ENCODE peak calls at places on chromosomes 5 and 9, in five cellular contexts. One of them, this sample, is unnamed.

GRCh38 chr9:16278420-16278999 is 592.0 kb downstream of the BNC2 start:
- DNase-seq in heart left ventricle: no peak
- DNase-seq in AG10803: peak; percentile 41
- DNase-seq in CD8-positive, alpha-beta T cell: no peak
- DNase-seq in psoas muscle: no peak
- DNase-seq in this sample: no peak

GRCh38 chr5:137703565-137703964 is 32.3 kb downstream of the KLHL3 start:
- DNase-seq in heart left ventricle: no peak
- DNase-seq in AG10803: no peak
- DNase-seq in CD8-positive, alpha-beta T cell: no peak
- DNase-seq in psoas muscle: no peak
- DNase-seq in this sample: no peak

GRCh38 chr9:104743377-104743985 is 4.0 kb upstream of the NIPSNAP3A start:
- DNase-seq in heart left ventricle: no peak
- DNase-seq in AG10803: peak; percentile 71
- DNase-seq in CD8-positive, alpha-beta T cell: no peak
- DNase-seq in psoas muscle: no peak
- DNase-seq in this sample: no peak

GRCh38 chr9:81070689-81071088 is 618.7 kb downstream of the TLE1 start:
- DNase-seq in heart left ventricle: no peak
- DNase-seq in AG10803: no peak
- DNase-seq in CD8-positive, alpha-beta T cell: no peak
- DNase-seq in psoas muscle: no peak
- DNase-seq in this sample: no peak

GRCh38 chr5:171437286-171437821 is 17.9 kb downstream of the FGF18 start:
- DNase-seq in heart left ventricle: peak; percentile 54
- DNase-seq in AG10803: no peak
- DNase-seq in CD8-positive, alpha-beta T cell: no peak
- DNase-seq in psoas muscle: peak; percentile 55
- DNase-seq in this sample: no peak

GRCh38 chr9:6106576-6107339 is 91.3 kb upstream of the RANBP6 start:
- DNase-seq in heart left ventricle: no peak
- DNase-seq in AG10803: peak; percentile 79
- DNase-seq in CD8-positive, alpha-beta T cell: no peak
- DNase-seq in psoas muscle: no peak
- DNase-seq in this sample: no peak

GRCh38 chr9:16267336-16268036 is 603.0 kb downstream of the BNC2 start:
- DNase-seq in heart left ventricle: no peak
- DNase-seq in AG10803: peak; percentile 29
- DNase-seq in CD8-positive, alpha-beta T cell: no peak
- DNase-seq in psoas muscle: no peak
- DNase-seq in this sample: no peak

GRCh38 chr5:32613050-32613672 is 27.8 kb downstream of the SUB1 start:
- DNase-seq in heart left ventricle: peak; percentile 81
- DNase-seq in AG10803: peak; percentile 73
- DNase-seq in CD8-positive, alpha-beta T cell: peak; percentile 76
- DNase-seq in psoas muscle: peak; percentile 86
- DNase-seq in this sample: peak; percentile 82

GRCh38 chr5:94544031-94544650 is 74.3 kb downstream of the KIAA0825 start:
- DNase-seq in heart left ventricle: no peak
- DNase-seq in AG10803: peak; percentile 24
- DNase-seq in CD8-positive, alpha-beta T cell: no peak
- DNase-seq in psoas muscle: no peak
- DNase-seq in this sample: no peak

GRCh38 chr9:114953917-114954316 is 23.5 kb upstream of the TNFSF8 start:
- DNase-seq in heart left ventricle: no peak
- DNase-seq in AG10803: peak; percentile 92
- DNase-seq in CD8-positive, alpha-beta T cell: no peak
- DNase-seq in psoas muscle: no peak
- DNase-seq in this sample: no peak

GRCh38 chr9:126275386-126276001 is 51.1 kb upstream of the MVB12B start:
- DNase-seq in heart left ventricle: no peak
- DNase-seq in AG10803: no peak
- DNase-seq in CD8-positive, alpha-beta T cell: no peak
- DNase-seq in psoas muscle: no peak
- DNase-seq in this sample: no peak

GRCh38 chr5:102545175-102545574 is 46.4 kb upstream of the SLCO6A1 start:
- DNase-seq in heart left ventricle: no peak
- DNase-seq in AG10803: no peak
- DNase-seq in CD8-positive, alpha-beta T cell: no peak
- DNase-seq in psoas muscle: no peak
- DNase-seq in this sample: no peak

GRCh38 chr5:50945139-50945538 is 278.7 kb downstream of the PARP8 start:
- DNase-seq in heart left ventricle: no peak
- DNase-seq in AG10803: no peak
- DNase-seq in CD8-positive, alpha-beta T cell: no peak
- DNase-seq in psoas muscle: no peak
- DNase-seq in this sample: no peak

GRCh38 chr5:131171276-131171815 is 602 bp downstream of the LYRM7 start:
- DNase-seq in heart left ventricle: no peak
- DNase-seq in AG10803: no peak
- DNase-seq in CD8-positive, alpha-beta T cell: no peak
- DNase-seq in psoas muscle: no peak
- DNase-seq in this sample: no peak

GRCh38 chr5:125508225-125508624 is 761.8 kb upstream of the ZNF608 start:
- DNase-seq in heart left ventricle: no peak
- DNase-seq in AG10803: no peak
- DNase-seq in CD8-positive, alpha-beta T cell: no peak
- DNase-seq in psoas muscle: no peak
- DNase-seq in this sample: no peak

GRCh38 chr9:121317737-121318630 is 50.0 kb downstream of the GSN start:
- DNase-seq in heart left ventricle: no peak
- DNase-seq in AG10803: no peak
- DNase-seq in CD8-positive, alpha-beta T cell: no peak
- DNase-seq in psoas muscle: no peak
- DNase-seq in this sample: no peak

GRCh38 chr9:34158362-34158869 is 20.4 kb upstream of the UBAP1 start:
- DNase-seq in heart left ventricle: no peak
- DNase-seq in AG10803: peak; percentile 72
- DNase-seq in CD8-positive, alpha-beta T cell: no peak
- DNase-seq in psoas muscle: no peak
- DNase-seq in this sample: peak; percentile 39

GRCh38 chr9:27194401-27195091 is 85.5 kb downstream of the TEK start:
- DNase-seq in heart left ventricle: no peak
- DNase-seq in AG10803: peak; percentile 76
- DNase-seq in CD8-positive, alpha-beta T cell: no peak
- DNase-seq in psoas muscle: no peak
- DNase-seq in this sample: no peak

GRCh38 chr5:98635631-98636030 is 137.8 kb upstream of the RGMB start:
- DNase-seq in heart left ventricle: no peak
- DNase-seq in AG10803: peak; percentile 56
- DNase-seq in CD8-positive, alpha-beta T cell: no peak
- DNase-seq in psoas muscle: no peak
- DNase-seq in this sample: no peak

GRCh38 chr9:74887041-74887980 is at the start of gene TRPM6:
- DNase-seq in heart left ventricle: peak; percentile 92
- DNase-seq in AG10803: peak; percentile 79
- DNase-seq in CD8-positive, alpha-beta T cell: no peak
- DNase-seq in psoas muscle: peak; percentile 87
- DNase-seq in this sample: peak; percentile 63

GRCh38 chr5:59351076-59351794 is 542.3 kb downstream of the PDE4D start:
- DNase-seq in heart left ventricle: no peak
- DNase-seq in AG10803: peak; percentile 1
- DNase-seq in CD8-positive, alpha-beta T cell: no peak
- DNase-seq in psoas muscle: peak; percentile 43
- DNase-seq in this sample: peak; percentile 27

GRCh38 chr9:4082948-4083347 is 216.9 kb downstream of the GLIS3 start:
- DNase-seq in heart left ventricle: no peak
- DNase-seq in AG10803: peak; percentile 15
- DNase-seq in CD8-positive, alpha-beta T cell: no peak
- DNase-seq in psoas muscle: no peak
- DNase-seq in this sample: no peak

GRCh38 chr5:113446358-113446927 is 11.7 kb upstream of the TSSK1B start:
- DNase-seq in heart left ventricle: no peak
- DNase-seq in AG10803: no peak
- DNase-seq in CD8-positive, alpha-beta T cell: no peak
- DNase-seq in psoas muscle: no peak
- DNase-seq in this sample: no peak

GRCh38 chr5:10063997-10064396 is 185.7 kb downstream of the ATPSCKMT start:
- DNase-seq in heart left ventricle: no peak
- DNase-seq in AG10803: no peak
- DNase-seq in CD8-positive, alpha-beta T cell: no peak
- DNase-seq in psoas muscle: no peak
- DNase-seq in this sample: no peak

GRCh38 chr9:37421914-37422288 is 595 bp upstream of the GRHPR start:
- DNase-seq in heart left ventricle: no peak
- DNase-seq in AG10803: no peak
- DNase-seq in CD8-positive, alpha-beta T cell: no peak
- DNase-seq in psoas muscle: peak; percentile 66
- DNase-seq in this sample: no peak

GRCh38 chr5:133742370-133743036 is 130.2 kb upstream of the FSTL4 start:
- DNase-seq in heart left ventricle: no peak
- DNase-seq in AG10803: no peak
- DNase-seq in CD8-positive, alpha-beta T cell: no peak
- DNase-seq in psoas muscle: no peak
- DNase-seq in this sample: no peak

GRCh38 chr5:54551292-54551691 is 33.7 kb downstream of the SNX18 start:
- DNase-seq in heart left ventricle: no peak
- DNase-seq in AG10803: no peak
- DNase-seq in CD8-positive, alpha-beta T cell: no peak
- DNase-seq in psoas muscle: no peak
- DNase-seq in this sample: no peak

GRCh38 chr5:56833325-56833724 is 18.0 kb downstream of the MAP3K1 start:
- DNase-seq in heart left ventricle: no peak
- DNase-seq in AG10803: no peak
- DNase-seq in CD8-positive, alpha-beta T cell: no peak
- DNase-seq in psoas muscle: no peak
- DNase-seq in this sample: no peak

GRCh38 chr9:77021289-77021927 is 2.0 kb downstream of the FOXB2 start:
- DNase-seq in heart left ventricle: no peak
- DNase-seq in AG10803: no peak
- DNase-seq in CD8-positive, alpha-beta T cell: no peak
- DNase-seq in psoas muscle: no peak
- DNase-seq in this sample: no peak

GRCh38 chr5:125043781-125044391 is 297.4 kb upstream of the ZNF608 start:
- DNase-seq in heart left ventricle: peak; percentile 76
- DNase-seq in AG10803: peak; percentile 86
- DNase-seq in CD8-positive, alpha-beta T cell: no peak
- DNase-seq in psoas muscle: peak; percentile 59
- DNase-seq in this sample: peak; percentile 34

GRCh38 chr5:168793844-168794837 is 215.0 kb upstream of the PANK3 start:
- DNase-seq in heart left ventricle: no peak
- DNase-seq in AG10803: peak; percentile 89
- DNase-seq in CD8-positive, alpha-beta T cell: no peak
- DNase-seq in psoas muscle: no peak
- DNase-seq in this sample: peak; percentile 29

GRCh38 chr5:96997265-96997859 is 61.5 kb downstream of the LNPEP start:
- DNase-seq in heart left ventricle: no peak
- DNase-seq in AG10803: peak; percentile 63
- DNase-seq in CD8-positive, alpha-beta T cell: peak; percentile 20
- DNase-seq in psoas muscle: no peak
- DNase-seq in this sample: peak; percentile 16

GRCh38 chr9:134158753-134159392 is 5.5 kb downstream of the RNU6ATAC start:
- DNase-seq in heart left ventricle: no peak
- DNase-seq in AG10803: no peak
- DNase-seq in CD8-positive, alpha-beta T cell: no peak
- DNase-seq in psoas muscle: no peak
- DNase-seq in this sample: no peak

GRCh38 chr5:124206540-124206939 is 539.9 kb downstream of the ZNF608 start:
- DNase-seq in heart left ventricle: no peak
- DNase-seq in AG10803: no peak
- DNase-seq in CD8-positive, alpha-beta T cell: no peak
- DNase-seq in psoas muscle: no peak
- DNase-seq in this sample: no peak

GRCh38 chr5:154166901-154167791 is 23.4 kb upstream of the GALNT10 start:
- DNase-seq in heart left ventricle: no peak
- DNase-seq in AG10803: no peak
- DNase-seq in CD8-positive, alpha-beta T cell: no peak
- DNase-seq in psoas muscle: no peak
- DNase-seq in this sample: no peak

GRCh38 chr5:135824541-135825041 is 9.9 kb upstream of the SLC25A48 start:
- DNase-seq in heart left ventricle: no peak
- DNase-seq in AG10803: no peak
- DNase-seq in CD8-positive, alpha-beta T cell: no peak
- DNase-seq in psoas muscle: no peak
- DNase-seq in this sample: no peak

GRCh38 chr5:118628672-118629354 is 359.5 kb downstream of the DTWD2 start:
- DNase-seq in heart left ventricle: no peak
- DNase-seq in AG10803: no peak
- DNase-seq in CD8-positive, alpha-beta T cell: no peak
- DNase-seq in psoas muscle: no peak
- DNase-seq in this sample: no peak
- TF ChIP-seq CTCF in heart left ventricle: peak; percentile 25
- TF ChIP-seq CTCF in AG10803: peak; percentile 27
- TF ChIP-seq CTCF in CD8-positive, alpha-beta T cell: no peak
- TF ChIP-seq CTCF in psoas muscle: no peak
- TF ChIP-seq CTCF in this sample: no peak

GRCh38 chr5:73437126-73438047 is 11.2 kb downstream of the FOXD1 start:
- DNase-seq in heart left ventricle: no peak
- DNase-seq in AG10803: peak; percentile 80
- DNase-seq in CD8-positive, alpha-beta T cell: no peak
- DNase-seq in psoas muscle: peak; percentile 59
- DNase-seq in this sample: no peak
- TF ChIP-seq CTCF in heart left ventricle: no peak
- TF ChIP-seq CTCF in AG10803: peak; percentile 50
- TF ChIP-seq CTCF in CD8-positive, alpha-beta T cell: no peak
- TF ChIP-seq CTCF in psoas muscle: no peak
- TF ChIP-seq CTCF in this sample: no peak

DNA sequence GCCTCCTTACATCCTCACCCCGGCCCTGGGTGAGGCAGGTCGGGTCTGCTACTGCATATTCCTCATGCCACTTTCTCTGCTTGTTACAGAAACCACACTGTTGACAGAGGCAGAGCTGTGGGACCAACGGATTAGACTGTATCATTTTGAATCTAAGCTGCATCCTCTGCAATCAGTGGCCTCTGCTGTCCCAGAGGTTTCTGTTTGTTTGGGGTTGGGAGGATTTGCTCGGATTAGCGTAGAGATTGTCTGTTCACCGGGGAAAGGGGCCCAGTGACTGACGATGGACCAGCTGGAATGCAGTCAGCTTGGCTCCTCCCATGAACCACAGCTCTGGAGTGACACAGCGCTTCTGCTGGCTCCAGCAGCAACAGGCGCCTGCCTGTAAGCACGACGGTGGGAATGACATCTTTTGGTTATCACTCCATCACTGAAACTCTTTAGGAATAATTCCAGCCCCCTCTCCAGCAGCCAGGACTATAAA is 37.3 kb upstream of the ADRA1B start:
- DNase-seq in heart left ventricle: peak; percentile 81
- DNase-seq in AG10803: peak; percentile 85
- DNase-seq in CD8-positive, alpha-beta T cell: no peak
- DNase-seq in psoas muscle: peak; percentile 81
- DNase-seq in this sample: peak; percentile 78
- TF ChIP-seq CTCF in heart left ventricle: peak; percentile 24
- TF ChIP-seq CTCF in AG10803: peak; percentile 25
- TF ChIP-seq CTCF in CD8-positive, alpha-beta T cell: no peak
- TF ChIP-seq CTCF in psoas muscle: no peak
- TF ChIP-seq CTCF in this sample: no peak

DNA sequence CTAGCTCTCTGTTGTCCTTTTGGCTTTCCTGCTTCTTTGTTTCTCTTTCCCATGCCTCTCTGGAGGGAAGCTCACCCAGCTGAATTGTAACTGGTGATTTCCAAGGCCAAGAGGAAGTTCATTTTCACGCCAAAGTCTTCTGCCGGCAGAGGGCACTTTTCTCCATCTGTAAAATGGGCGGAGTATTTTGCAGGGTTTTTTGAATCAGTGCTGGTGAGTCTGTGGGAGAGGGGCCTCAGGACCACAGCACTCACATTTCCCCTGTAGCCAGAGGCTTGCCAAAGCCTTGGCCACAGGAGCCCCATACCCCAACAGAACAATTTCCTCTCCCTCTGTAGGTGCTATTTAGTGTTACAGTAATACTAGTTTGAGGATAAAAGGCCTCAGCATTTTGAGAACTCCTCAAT is 42.3 kb upstream of the MATR3 start:
- DNase-seq in heart left ventricle: no peak
- DNase-seq in AG10803: no peak
- DNase-seq in CD8-positive, alpha-beta T cell: no peak
- DNase-seq in psoas muscle: no peak
- DNase-seq in this sample: no peak
- TF ChIP-seq CTCF in heart left ventricle: peak; percentile 26
- TF ChIP-seq CTCF in AG10803: peak; percentile 17
- TF ChIP-seq CTCF in CD8-positive, alpha-beta T cell: no peak
- TF ChIP-seq CTCF in psoas muscle: no peak
- TF ChIP-seq CTCF in this sample: no peak